ENCODE peak calls at places on chromosome 22, in four cellular contexts. T is BJ, S is RWPE1, H is AG04450. I is an unnamed sample.

GRCh38 chr22:23514317-23515038 is 65.6 kb downstream of the IGLL1 start:
- DNase-seq in T (no peak), S (no peak), H (no peak), I (no peak)

GRCh38 chr22:43396934-43397457 is 14.8 kb upstream of the MPPED1 start:
- DNase-seq in T (no peak), S (no peak), H (no peak), I (no peak)

GRCh38 chr22:39839917-39840510 is 53.5 kb downstream of the ENTHD1 start:
- DNase-seq in T (no peak), S (no peak), H (no peak), I (no peak)

GRCh38 chr22:32695451-32695891 is 106.0 kb upstream of the TIMP3 start:
- DNase-seq in T (peak), S (peak), H (peak), I (no peak)

GRCh38 chr22:36391648-36392047 is 3.9 kb upstream of the MYH9 start:
- DNase-seq in T (no peak), S (no peak), H (no peak), I (no peak)

GRCh38 chr22:30444632-30445437 is 19.3 kb downstream of the MTFP1 start:
- DNase-seq in T (no peak), S (peak), H (no peak), I (peak)

GRCh38 chr22:25067851-25068421 is 115.4 kb downstream of the KIAA1671 start:
- DNase-seq in T (no peak), S (no peak), H (no peak), I (no peak)

GRCh38 chr22:41768420-41768819 is 32.1 kb upstream of the CCDC134 start:
- DNase-seq in T (no peak), S (no peak), H (no peak), I (no peak)

GRCh38 chr22:47586038-47586437 is 823.6 kb downstream of the TBC1D22A start:
- DNase-seq in T (no peak), S (no peak), H (no peak), I (no peak)

GRCh38 chr22:37569009-37569920 is 9.0 kb downstream of the CDC42EP1 start:
- DNase-seq in T (no peak), S (no peak), H (no peak), I (no peak)

GRCh38 chr22:32080904-32081303 is 37.8 kb downstream of the SLC5A1 start:
- DNase-seq in T (no peak), S (peak), H (peak), I (peak)

GRCh38 chr22:20864186-20864908 is 5.5 kb downstream of the SNAP29 start:
- DNase-seq in T (no peak), S (no peak), H (no peak), I (no peak)
- TF ChIP-seq CTCF in T (no peak), S (no peak), H (no peak), I (no peak)

GRCh38 chr22:20618488-20618887 is 111.1 kb downstream of the MED15 start:
- DNase-seq in T (no peak), S (no peak), H (no peak), I (no peak)
- TF ChIP-seq CTCF in T (no peak), S (no peak), H (no peak), I (no peak)

DNA sequence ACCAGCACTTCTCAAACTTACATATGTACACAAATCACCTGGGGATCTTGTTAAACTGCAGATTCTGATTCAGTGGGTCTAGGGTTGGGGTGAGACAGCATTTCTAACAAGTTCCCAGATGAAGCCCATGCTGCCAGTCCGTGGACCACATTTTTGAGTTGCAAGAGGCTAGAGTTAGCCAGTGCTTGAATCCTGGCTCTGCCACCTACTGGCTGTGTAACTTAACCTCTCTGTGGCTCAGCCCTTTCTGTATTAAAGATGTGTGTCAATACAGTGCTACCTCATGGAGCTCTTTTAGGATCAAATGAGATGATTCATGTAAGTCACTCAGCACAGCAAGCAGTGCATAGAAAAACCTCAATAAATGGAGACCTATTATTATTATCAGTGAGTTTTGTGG is 90.2 kb upstream of the ISX start:
- DNase-seq in T (no peak), S (no peak), H (no peak), I (no peak)
- TF ChIP-seq CTCF in T (no peak), S (no peak), H (no peak), I (no peak)

DNA sequence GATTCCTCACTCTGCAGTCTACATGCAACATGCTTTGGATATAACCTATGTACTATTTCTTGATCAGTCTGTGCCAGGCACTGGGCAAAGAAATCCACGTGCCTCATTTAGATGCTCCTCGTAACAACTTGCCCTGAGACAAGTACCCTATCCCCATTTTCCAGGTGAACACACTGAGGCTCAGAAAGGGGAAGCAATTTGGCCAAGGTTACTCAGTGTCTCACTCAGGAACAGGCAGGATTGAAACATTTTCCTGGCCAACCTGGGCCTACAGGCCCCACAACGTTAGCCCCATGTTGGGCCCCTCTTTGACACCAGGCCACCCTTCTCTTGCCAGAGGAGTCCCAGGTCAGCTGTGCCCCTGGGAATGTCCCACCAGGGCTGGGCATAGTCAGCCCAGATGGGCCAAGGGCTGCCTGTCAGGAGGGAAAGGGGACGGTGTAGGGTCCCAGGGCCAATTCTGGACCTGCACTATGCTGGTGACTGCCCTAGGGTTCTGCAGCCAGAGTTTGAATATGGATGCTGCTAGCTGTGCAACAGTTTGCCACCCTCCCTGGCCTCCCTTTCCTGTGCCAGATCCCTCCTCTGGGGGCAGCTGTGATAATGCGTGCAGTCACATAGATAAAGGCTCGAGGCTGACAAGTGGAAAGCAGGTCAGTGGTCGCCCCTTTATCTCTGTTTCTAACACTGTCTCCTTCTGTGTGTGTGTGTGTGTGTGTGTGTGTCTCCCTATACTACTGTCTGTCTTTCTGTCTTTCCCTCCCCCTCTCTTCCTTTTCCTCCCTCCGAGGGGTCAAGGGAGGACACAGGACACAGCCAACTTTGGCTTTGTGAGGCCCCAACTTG is 10.4 kb upstream of the EMID1 start:
- DNase-seq in T (no peak), S (no peak), H (no peak), I (peak)
- TF ChIP-seq CTCF in T (no peak), S (no peak), H (no peak), I (no peak)

GRCh38 chr22:46001046-46001425 is 24.1 kb upstream of the WNT7B start:
- DNase-seq in T (no peak), S (no peak), H (no peak), I (no peak)
- TF ChIP-seq CTCF in T (peak), S (no peak), H (no peak), I (no peak)

GRCh38 chr22:35150163-35151107 is 84.5 kb downstream of the ISX start:
- DNase-seq in T (no peak), S (peak), H (no peak), I (peak)
- TF ChIP-seq CTCF in T (peak), S (peak), H (peak), I (peak)

DNA sequence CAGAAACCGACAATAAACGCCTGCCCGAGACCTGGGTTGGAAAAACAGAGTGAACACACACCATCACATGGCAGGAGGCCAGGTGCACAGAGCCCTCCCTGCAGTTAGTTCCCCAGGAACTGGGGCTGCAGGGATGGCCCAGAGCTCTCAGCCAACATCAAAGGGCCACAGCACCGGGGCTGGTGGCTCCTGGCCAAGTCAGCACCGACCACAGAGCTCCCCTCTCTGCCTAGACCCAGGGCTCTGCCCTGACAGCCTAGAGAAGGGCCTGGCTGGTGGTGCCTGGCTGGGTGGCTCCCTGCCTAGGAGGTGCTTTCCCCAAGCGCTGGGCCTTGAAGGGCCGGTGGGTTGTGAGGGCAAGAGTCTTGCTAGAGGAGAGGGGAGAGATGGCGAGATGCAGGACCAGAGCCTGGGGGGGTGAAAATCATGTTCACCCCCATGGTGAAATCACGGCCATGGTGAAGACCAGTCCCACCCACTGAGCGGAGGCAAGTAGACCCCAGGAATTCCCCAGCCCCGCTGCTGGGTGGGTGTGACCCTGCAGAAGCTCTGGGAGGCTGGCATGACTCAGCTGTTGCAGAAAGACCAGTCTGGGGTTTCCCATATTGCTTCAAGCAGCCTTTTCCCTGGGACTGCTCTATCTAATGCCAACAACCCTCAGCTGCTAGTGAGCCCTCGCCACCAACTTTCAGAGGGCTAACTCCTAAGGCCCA is 7.2 kb upstream of the BID start:
- DNase-seq in T (peak), S (peak), H (peak), I (peak)
- TF ChIP-seq CTCF in T (no peak), S (no peak), H (no peak), I (no peak)

GRCh38 chr22:20116951-20117645 is at the start of gene TRMT2A:
- DNase-seq in T (peak), S (peak), H (peak), I (peak)
- TF ChIP-seq CTCF in T (no peak), S (peak), H (no peak), I (peak)

GRCh38 chr22:46533434-46533833 is 4.0 kb downstream of the CELSR1 start:
- DNase-seq in T (no peak), S (no peak), H (no peak), I (no peak)
- TF ChIP-seq CTCF in T (no peak), S (peak), H (no peak), I (no peak)